ENCODE peak calls at places on chromosomes 12 and 14, in eight cellular contexts. D is neural crest cell; C is IMR-90; R is left cardiac atrium; G is CD4-positive, alpha-beta memory T cell; J is pancreas; K is small intestine; A is cardiac muscle cell. E is an unnamed sample.
A peak's percentile ranks its signal among the peaks of the same experiment; 100 is the strongest.

GRCh38 chr14:85528080-85528881 is 1.7 kb upstream of the FLRT2 start:
- DNase-seq in D (peak; percentile 20), C (peak; percentile 90), R (peak; percentile 48), G (no peak), J (no peak), K (no peak), A (peak; percentile 76), E (no peak)

GRCh38 chr12:94220804-94221203 is 72.4 kb downstream of the PLXNC1 start:
- DNase-seq in D (no peak), C (no peak), R (no peak), G (no peak), J (no peak), K (no peak), A (no peak), E (no peak)

GRCh38 chr12:110790301-110790700 is 47.6 kb upstream of the PPP1CC start:
- DNase-seq in D (no peak), C (no peak), R (no peak), G (no peak), J (no peak), K (no peak), A (no peak), E (no peak)

GRCh38 chr12:12720052-12720451 is 2.9 kb downstream of the CDKN1B start:
- DNase-seq in D (no peak), C (no peak), R (no peak), G (no peak), J (no peak), K (peak; percentile 27), A (no peak), E (no peak)

GRCh38 chr12:97300921-97301320 is 161.7 kb upstream of the RMST start:
- DNase-seq in D (no peak), C (no peak), R (no peak), G (no peak), J (no peak), K (no peak), A (no peak), E (no peak)

GRCh38 chr14:105430535-105430934 is 10.9 kb downstream of the MTA1 start:
- DNase-seq in D (no peak), C (peak; percentile 66), R (no peak), G (no peak), J (no peak), K (no peak), A (no peak), E (no peak)

GRCh38 chr14:101480747-101481530 is 80.4 kb upstream of the DIO3 start:
- DNase-seq in D (no peak), C (peak; percentile 82), R (no peak), G (no peak), J (peak; percentile 49), K (no peak), A (no peak), E (peak; percentile 50)

GRCh38 chr12:129964300-129964699 is 60.5 kb upstream of the TMEM132D start:
- DNase-seq in D (no peak), C (no peak), R (no peak), G (no peak), J (no peak), K (no peak), A (no peak), E (no peak)

GRCh38 chr12:75446857-75447256 is 33.7 kb upstream of the GLIPR1 start:
- DNase-seq in D (no peak), C (peak; percentile 85), R (no peak), G (no peak), J (no peak), K (no peak), A (no peak), E (no peak)

GRCh38 chr12:89662623-89663022 is 46.0 kb downstream of the ATP2B1 start:
- DNase-seq in D (no peak), C (no peak), R (no peak), G (no peak), J (no peak), K (peak; percentile 34), A (peak; percentile 38), E (no peak)

GRCh38 chr12:70365648-70366518 is at the start of gene KCNMB4:
- DNase-seq in D (peak; percentile 73), C (peak; percentile 10), R (peak; percentile 69), G (peak; percentile 78), J (peak; percentile 79), K (peak; percentile 48), A (peak; percentile 87), E (peak; percentile 86)

GRCh38 chr12:125434936-125435443 is 369.8 kb downstream of the AACS start:
- DNase-seq in D (no peak), C (no peak), R (no peak), G (no peak), J (no peak), K (no peak), A (no peak), E (no peak)

GRCh38 chr12:43550831-43551270 is 1.2 kb downstream of the ADAMTS20 start:
- DNase-seq in D (no peak), C (no peak), R (no peak), G (no peak), J (no peak), K (no peak), A (peak; percentile 31), E (no peak)

GRCh38 chr12:92661269-92661668 is 41.5 kb upstream of the PLEKHG7 start:
- DNase-seq in D (no peak), C (no peak), R (no peak), G (no peak), J (no peak), K (no peak), A (no peak), E (no peak)

GRCh38 chr14:21024668-21025373 is at the start of gene NDRG2:
- DNase-seq in D (peak; percentile 71), C (no peak), R (peak; percentile 86), G (peak; percentile 79), J (peak; percentile 92), K (peak; percentile 75), A (peak; percentile 96), E (peak; percentile 87)

GRCh38 chr12:8612629-8613028 is at the start of gene AICDA:
- DNase-seq in D (no peak), C (no peak), R (no peak), G (no peak), J (no peak), K (no peak), A (no peak), E (no peak)

GRCh38 chr14:95261616-95262510 is 57.8 kb downstream of the CLMN start:
- DNase-seq in D (no peak), C (no peak), R (no peak), G (no peak), J (no peak), K (no peak), A (peak; percentile 23), E (peak; percentile 47)

GRCh38 chr12:109529618-109530300 is 43.5 kb downstream of the MMAB start:
- DNase-seq in D (no peak), C (no peak), R (no peak), G (no peak), J (no peak), K (no peak), A (peak; percentile 47), E (no peak)

GRCh38 chr14:23146423-23146910 is 27.4 kb upstream of the CEBPE start:
- DNase-seq in D (no peak), C (no peak), R (no peak), G (no peak), J (peak; percentile 22), K (no peak), A (no peak), E (no peak)

GRCh38 chr12:1502441-1502785 is 92.0 kb downstream of the FBXL14 start:
- DNase-seq in D (no peak), C (peak; percentile 17), R (no peak), G (no peak), J (no peak), K (no peak), A (no peak), E (no peak)

GRCh38 chr12:109053382-109054123 is 1.2 kb downstream of the USP30 start:
- DNase-seq in D (no peak), C (no peak), R (no peak), G (peak; percentile 64), J (no peak), K (peak; percentile 65), A (peak; percentile 1), E (no peak)

GRCh38 chr14:50545618-50546017 is 13.2 kb upstream of the MAP4K5 start:
- DNase-seq in D (no peak), C (no peak), R (no peak), G (no peak), J (no peak), K (no peak), A (no peak), E (no peak)

GRCh38 chr14:34498684-34499412 is 36.8 kb upstream of the SPTSSA start:
- DNase-seq in D (no peak), C (peak; percentile 22), R (no peak), G (no peak), J (no peak), K (peak; percentile 75), A (peak; percentile 28), E (no peak)

GRCh38 chr14:55274760-55275159 is 3.5 kb downstream of the FBXO34 start:
- DNase-seq in D (no peak), C (peak; percentile 84), R (no peak), G (no peak), J (no peak), K (no peak), A (no peak), E (no peak)

GRCh38 chr14:95663226-95663797 is 22.9 kb upstream of the TCL1B start:
- DNase-seq in D (no peak), C (no peak), R (no peak), G (no peak), J (no peak), K (no peak), A (no peak), E (no peak)

E was measured in type B pancreatic cell.